ENCODE peak calls at places on chromosomes 13 and 19, in five cellular contexts. K is neural progenitor cell; W is effector memory CD4-positive, alpha-beta T cell; L is heart left ventricle; M is left lung. Q is an unnamed sample.

GRCh38 chr13:72437458-72437857 is 290.0 kb downstream of the MZT1 start:
- DNase-seq in K (no peak), M (no peak), L (no peak), W (no peak), Q (no peak)

GRCh38 chr19:31351212-31352193 is 2.3 kb upstream of the TSHZ3 start:
- DNase-seq in K (peak; percentile 68), M (no peak), W (no peak), L (peak; percentile 61), Q (peak; percentile 68)

GRCh38 chr13:94556646-94557045 is 39.3 kb downstream of the TGDS start:
- DNase-seq in W (no peak), L (no peak), M (no peak), K (no peak), Q (no peak)

GRCh38 chr13:48303331-48304131 is at the start of gene RB1:
- DNase-seq in M (peak; percentile 92), K (peak; percentile 87), L (peak; percentile 96), W (peak; percentile 89), Q (peak; percentile 91)

GRCh38 chr19:42461700-42462324 is 19.1 kb upstream of the CXCL17 start:
- DNase-seq in M (no peak), L (no peak), W (no peak), K (no peak), Q (no peak)

GRCh38 chr13:112703449-112703848 is 13.6 kb downstream of the ATP11A start:
- DNase-seq in W (no peak), K (no peak), L (no peak), M (no peak), Q (no peak)

GRCh38 chr13:93559718-93560117 is 333.1 kb downstream of the GPC6 start:
- DNase-seq in L (no peak), M (no peak), K (no peak), W (no peak), Q (peak; percentile 35)

GRCh38 chr13:93173656-93174055 is 53.0 kb upstream of the GPC6 start:
- DNase-seq in L (no peak), W (no peak), K (no peak), M (no peak), Q (no peak)

GRCh38 chr19:48714759-48715261 is 4.7 kb downstream of the MAMSTR start:
- DNase-seq in M (no peak), L (no peak), W (no peak), K (no peak), Q (no peak)

GRCh38 chr13:41631296-41631965 is 174.1 kb downstream of the RGCC start:
- DNase-seq in K (no peak), M (no peak), W (no peak), L (no peak), Q (no peak)

GRCh38 chr19:48230555-48231129 is 25.1 kb downstream of the CARD8 start:
- DNase-seq in M (no peak), L (no peak), W (no peak), K (no peak), Q (no peak)

GRCh38 chr19:40420766-40421467 is 4.9 kb downstream of the SERTAD1 start:
- DNase-seq in K (peak; percentile 95), W (peak; percentile 43), L (peak; percentile 97), M (peak; percentile 94), Q (peak; percentile 96)

GRCh38 chr19:35126624-35126959 is 8.3 kb downstream of the LGI4 start:
- DNase-seq in M (no peak), W (no peak), L (peak; percentile 34), K (peak; percentile 9), Q (no peak)

GRCh38 chr19:35123573-35123972 is 8.0 kb downstream of the FXYD3 start:
- DNase-seq in W (no peak), M (no peak), K (no peak), L (peak; percentile 67), Q (no peak)

GRCh38 chr19:35124098-35125060 is 8.8 kb downstream of the FXYD3 start:
- DNase-seq in M (peak; percentile 95), K (peak; percentile 33), L (peak; percentile 97), W (peak; percentile 70), Q (peak; percentile 26)

GRCh38 chr19:35125746-35126623 is 8.9 kb downstream of the LGI4 start:
- DNase-seq in M (no peak), K (no peak), W (no peak), L (no peak), Q (no peak)

GRCh38 chr19:35125270-35125717 is 9.6 kb downstream of the LGI4 start:
- DNase-seq in W (no peak), L (peak; percentile 34), K (no peak), M (no peak), Q (no peak)
- H3K27ac ChIP-seq in W (no peak overlapping the region), L (peak overlapping the region; percentile 94), K (no peak overlapping the region), M (peak overlapping the region; percentile 80), Q (no peak overlapping the region)

DNA sequence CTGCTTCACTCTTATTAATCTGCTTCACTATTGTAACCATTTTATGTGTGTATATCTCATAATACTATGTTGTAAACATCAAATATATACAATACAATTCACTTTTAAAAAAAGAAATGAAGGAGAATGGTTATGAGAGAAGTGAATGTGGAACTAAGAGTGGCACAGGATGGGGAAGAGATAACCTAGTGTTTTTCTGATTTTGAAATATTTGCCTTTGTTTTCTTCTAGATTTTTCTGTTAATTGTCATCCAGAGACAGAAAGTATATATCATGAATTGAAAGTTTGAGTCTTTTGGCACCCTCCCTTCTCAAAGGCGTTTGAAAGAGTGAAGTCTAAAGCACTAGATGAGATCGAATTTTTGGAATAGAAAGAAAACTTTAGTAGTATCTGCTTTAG is 2.8 kb downstream of the DNAJC3 start:
- DNase-seq in W (no peak), K (no peak), M (no peak), L (no peak), Q (no peak)
- H3K4me1 ChIP-seq in W (peaks cover 16% of the 10 kb centered on the region), K (peaks cover 23% of the 10 kb centered on the region), M (peaks cover 80% of the 10 kb centered on the region), L (peaks cover 5% of the 10 kb centered on the region), Q (no peaks in the 10 kb centered on the region)

DNA sequence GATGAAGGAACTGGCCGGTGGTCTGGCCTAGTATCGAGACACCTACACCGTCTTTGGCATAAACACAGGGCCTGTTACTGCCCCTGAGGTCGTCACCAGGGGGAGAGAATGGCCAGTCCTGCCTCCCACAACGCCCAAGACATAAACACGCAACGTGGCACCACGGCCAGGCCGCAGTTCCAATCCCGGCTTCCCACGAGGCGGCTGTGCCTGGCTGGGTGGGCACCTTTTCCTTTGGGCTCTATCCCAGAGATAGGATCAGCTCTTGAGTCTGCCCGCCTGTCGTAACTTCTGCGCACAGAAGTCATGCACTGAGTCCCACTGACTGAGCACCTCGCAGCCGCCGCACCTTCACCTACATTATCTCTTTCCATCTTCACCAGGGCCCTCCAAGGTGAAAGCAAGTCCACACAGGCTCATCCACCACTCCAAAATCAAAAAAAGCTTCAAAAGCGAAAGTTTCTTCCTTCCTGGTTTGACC is 1.1 kb downstream of the MIER2 start:
- DNase-seq in M (no peak), W (no peak), L (no peak), K (no peak), Q (no peak)
- H3K4me3 ChIP-seq in M (peak overlapping the region; percentile 80), W (peak overlapping the region; percentile 68), L (peak overlapping the region; percentile 86), K (peak overlapping the region; percentile 98), Q (peak overlapping the region; percentile 91)

GRCh38 chr19:5686326-5686646 is 3.8 kb upstream of the RPL36 start:
- DNase-seq in K (no peak), L (no peak), W (no peak), M (no peak), Q (no peak)
- H3K27ac ChIP-seq in K (no peak overlapping the region), L (peak overlapping the region; percentile 40), W (peak overlapping the region; percentile 52), M (peak overlapping the region; percentile 44), Q (no peak overlapping the region)

DNA sequence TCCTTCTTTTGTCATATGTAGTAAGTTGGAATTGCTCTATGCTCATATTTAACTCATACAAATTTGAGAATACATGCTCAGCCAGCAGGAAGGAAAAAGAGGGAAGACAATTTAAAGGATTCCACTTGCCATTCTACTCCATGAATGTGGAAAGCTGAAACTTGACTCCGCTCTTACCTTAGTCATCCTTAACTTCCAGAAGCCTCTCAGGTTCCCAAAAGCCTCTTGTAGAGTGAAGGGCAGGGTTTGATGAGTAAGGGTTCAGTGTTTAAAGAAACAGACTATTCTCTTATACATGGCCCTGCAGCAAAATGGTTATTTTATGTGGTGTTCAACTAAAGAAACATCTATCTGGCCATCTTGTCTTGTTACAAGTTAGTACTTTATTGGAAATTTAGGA is 27.1 kb downstream of the FAM124A start:
- DNase-seq in L (no peak), W (no peak), K (no peak), M (no peak), Q (no peak)
- H3K4me1 ChIP-seq in L (peaks cover 13% of the 10 kb centered on the region), W (no peaks in the 10 kb centered on the region), K (peaks cover 46% of the 10 kb centered on the region), M (peaks cover 5% of the 10 kb centered on the region), Q (no peaks in the 10 kb centered on the region)

DNA sequence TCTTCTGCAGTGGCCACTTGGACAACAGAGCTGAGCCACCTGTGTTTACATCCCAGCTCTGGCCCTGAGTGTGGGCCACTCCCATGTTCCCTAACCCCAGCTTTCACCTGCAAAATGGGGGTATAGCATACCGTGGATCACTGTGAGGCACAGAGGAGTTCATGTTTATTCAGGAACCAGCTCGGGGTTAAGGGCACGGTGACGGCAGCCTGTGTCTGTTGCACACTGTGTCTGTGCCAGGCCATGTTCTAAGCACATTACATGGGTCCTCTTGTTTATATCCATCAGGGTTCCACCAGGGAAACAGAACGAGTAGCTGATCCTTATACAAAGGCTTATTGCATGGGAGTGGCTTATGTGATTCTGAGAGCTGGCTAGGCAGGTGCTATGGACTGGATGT is 14.0 kb upstream of the IGLON5 start:
- DNase-seq in K (no peak), M (no peak), L (no peak), W (no peak), Q (no peak)
- H3K4me3 ChIP-seq in K (no peak overlapping the region), M (no peak overlapping the region), L (no peak overlapping the region), W (no peak overlapping the region), Q (no peak overlapping the region)

Q was measured in SJCRH30.